ENCODE peak calls at places on chromosomes 11 and 22, in seven cellular contexts. One of them, this sample, is unnamed.

GRCh38 chr22:46592390-46592872 is 27.8 kb upstream of the GRAMD4 start:
- DNase-seq in adipocyte: no peak
- DNase-seq in testis: no peak
- DNase-seq in activated naive CD8-positive, alpha-beta T cell treated with anti-CD3 and anti-CD28 coated beads, Interleukin-2, amount 50 U/mL, for 24 hours: peak
- DNase-seq in fibroblast of lung: peak
- DNase-seq in cardiac fibroblast: peak
- DNase-seq in NCI-H1417: no peak
- DNase-seq in this sample: no peak

GRCh38 chr11:110525883-110526282 is 96.1 kb downstream of the FDX1 start:
- DNase-seq in adipocyte: peak
- DNase-seq in testis: peak
- DNase-seq in activated naive CD8-positive, alpha-beta T cell treated with anti-CD3 and anti-CD28 coated beads, Interleukin-2, amount 50 U/mL, for 24 hours: no peak
- DNase-seq in fibroblast of lung: peak
- DNase-seq in cardiac fibroblast: peak
- DNase-seq in NCI-H1417: peak
- DNase-seq in this sample: no peak

GRCh38 chr11:13462311-13462927 is 603 bp downstream of the BTBD10 start:
- DNase-seq in adipocyte: peak
- DNase-seq in testis: peak
- DNase-seq in activated naive CD8-positive, alpha-beta T cell treated with anti-CD3 and anti-CD28 coated beads, Interleukin-2, amount 50 U/mL, for 24 hours: peak
- DNase-seq in fibroblast of lung: peak
- DNase-seq in cardiac fibroblast: peak
- DNase-seq in NCI-H1417: peak
- DNase-seq in this sample: peak

GRCh38 chr11:95891423-95892177 is 32.3 kb downstream of the MTMR2 start:
- DNase-seq in adipocyte: no peak
- DNase-seq in testis: no peak
- DNase-seq in activated naive CD8-positive, alpha-beta T cell treated with anti-CD3 and anti-CD28 coated beads, Interleukin-2, amount 50 U/mL, for 24 hours: no peak
- DNase-seq in fibroblast of lung: peak
- DNase-seq in cardiac fibroblast: peak
- DNase-seq in NCI-H1417: peak
- DNase-seq in this sample: no peak

GRCh38 chr22:39960791-39961746 is 872 bp downstream of the TMA7B start:
- DNase-seq in adipocyte: peak
- DNase-seq in testis: no peak
- DNase-seq in activated naive CD8-positive, alpha-beta T cell treated with anti-CD3 and anti-CD28 coated beads, Interleukin-2, amount 50 U/mL, for 24 hours: peak
- DNase-seq in fibroblast of lung: peak
- DNase-seq in cardiac fibroblast: peak
- DNase-seq in NCI-H1417: no peak
- DNase-seq in this sample: peak

GRCh38 chr11:12430351-12430750 is 53.0 kb downstream of the PARVA start:
- DNase-seq in adipocyte: peak
- DNase-seq in testis: no peak
- DNase-seq in activated naive CD8-positive, alpha-beta T cell treated with anti-CD3 and anti-CD28 coated beads, Interleukin-2, amount 50 U/mL, for 24 hours: no peak
- DNase-seq in fibroblast of lung: peak
- DNase-seq in cardiac fibroblast: peak
- DNase-seq in NCI-H1417: no peak
- DNase-seq in this sample: no peak

GRCh38 chr11:128552783-128553661 is 34.3 kb downstream of the ETS1 start:
- DNase-seq in adipocyte: peak
- DNase-seq in testis: no peak
- DNase-seq in activated naive CD8-positive, alpha-beta T cell treated with anti-CD3 and anti-CD28 coated beads, Interleukin-2, amount 50 U/mL, for 24 hours: peak
- DNase-seq in fibroblast of lung: peak
- DNase-seq in cardiac fibroblast: peak
- DNase-seq in NCI-H1417: no peak
- DNase-seq in this sample: no peak

GRCh38 chr22:45216133-45217003 is 24.3 kb downstream of the KIAA0930 start:
- DNase-seq in adipocyte: no peak
- DNase-seq in testis: no peak
- DNase-seq in activated naive CD8-positive, alpha-beta T cell treated with anti-CD3 and anti-CD28 coated beads, Interleukin-2, amount 50 U/mL, for 24 hours: no peak
- DNase-seq in fibroblast of lung: peak
- DNase-seq in cardiac fibroblast: peak
- DNase-seq in NCI-H1417: no peak
- DNase-seq in this sample: no peak

GRCh38 chr11:88104408-88104807 is 70.8 kb downstream of the RAB38 start:
- DNase-seq in adipocyte: no peak
- DNase-seq in testis: no peak
- DNase-seq in activated naive CD8-positive, alpha-beta T cell treated with anti-CD3 and anti-CD28 coated beads, Interleukin-2, amount 50 U/mL, for 24 hours: no peak
- DNase-seq in fibroblast of lung: no peak
- DNase-seq in cardiac fibroblast: no peak
- DNase-seq in NCI-H1417: no peak
- DNase-seq in this sample: no peak

GRCh38 chr22:20239063-20239950 is 28.8 kb downstream of the RTN4R start:
- DNase-seq in adipocyte: peak
- DNase-seq in testis: no peak
- DNase-seq in activated naive CD8-positive, alpha-beta T cell treated with anti-CD3 and anti-CD28 coated beads, Interleukin-2, amount 50 U/mL, for 24 hours: peak
- DNase-seq in fibroblast of lung: peak
- DNase-seq in cardiac fibroblast: peak
- DNase-seq in NCI-H1417: peak
- DNase-seq in this sample: no peak

GRCh38 chr11:79198898-79199250 is 242.0 kb downstream of the TENM4 start:
- DNase-seq in adipocyte: no peak
- DNase-seq in testis: no peak
- DNase-seq in activated naive CD8-positive, alpha-beta T cell treated with anti-CD3 and anti-CD28 coated beads, Interleukin-2, amount 50 U/mL, for 24 hours: no peak
- DNase-seq in fibroblast of lung: peak
- DNase-seq in cardiac fibroblast: peak
- DNase-seq in NCI-H1417: no peak
- DNase-seq in this sample: no peak

GRCh38 chr11:96263361-96263763 is 79.6 kb downstream of the MAML2 start:
- DNase-seq in adipocyte: peak
- DNase-seq in testis: no peak
- DNase-seq in activated naive CD8-positive, alpha-beta T cell treated with anti-CD3 and anti-CD28 coated beads, Interleukin-2, amount 50 U/mL, for 24 hours: no peak
- DNase-seq in fibroblast of lung: peak
- DNase-seq in cardiac fibroblast: peak
- DNase-seq in NCI-H1417: no peak
- DNase-seq in this sample: no peak

GRCh38 chr11:69546735-69547370 is 65.4 kb downstream of the LINC01488 start:
- DNase-seq in adipocyte: no peak
- DNase-seq in testis: no peak
- DNase-seq in activated naive CD8-positive, alpha-beta T cell treated with anti-CD3 and anti-CD28 coated beads, Interleukin-2, amount 50 U/mL, for 24 hours: peak
- DNase-seq in fibroblast of lung: no peak
- DNase-seq in cardiac fibroblast: no peak
- DNase-seq in NCI-H1417: no peak
- DNase-seq in this sample: no peak

GRCh38 chr11:127345819-127346459 is 345.4 kb upstream of the KIRREL3 start:
- DNase-seq in adipocyte: peak
- DNase-seq in testis: peak
- DNase-seq in activated naive CD8-positive, alpha-beta T cell treated with anti-CD3 and anti-CD28 coated beads, Interleukin-2, amount 50 U/mL, for 24 hours: peak
- DNase-seq in fibroblast of lung: peak
- DNase-seq in cardiac fibroblast: peak
- DNase-seq in NCI-H1417: peak
- DNase-seq in this sample: no peak

GRCh38 chr22:43210631-43211515 is 23.9 kb upstream of the TTLL12 start:
- DNase-seq in adipocyte: no peak
- DNase-seq in testis: no peak
- DNase-seq in activated naive CD8-positive, alpha-beta T cell treated with anti-CD3 and anti-CD28 coated beads, Interleukin-2, amount 50 U/mL, for 24 hours: no peak
- DNase-seq in fibroblast of lung: no peak
- DNase-seq in cardiac fibroblast: no peak
- DNase-seq in NCI-H1417: no peak
- DNase-seq in this sample: no peak

GRCh38 chr11:70536051-70536877 is 137.9 kb downstream of the CTTN start:
- DNase-seq in adipocyte: no peak
- DNase-seq in testis: no peak
- DNase-seq in activated naive CD8-positive, alpha-beta T cell treated with anti-CD3 and anti-CD28 coated beads, Interleukin-2, amount 50 U/mL, for 24 hours: no peak
- DNase-seq in fibroblast of lung: no peak
- DNase-seq in cardiac fibroblast: no peak
- DNase-seq in NCI-H1417: no peak
- DNase-seq in this sample: no peak

GRCh38 chr22:49106136-49106930 is 721.3 kb downstream of the BRD1 start:
- DNase-seq in adipocyte: no peak
- DNase-seq in testis: no peak
- DNase-seq in activated naive CD8-positive, alpha-beta T cell treated with anti-CD3 and anti-CD28 coated beads, Interleukin-2, amount 50 U/mL, for 24 hours: no peak
- DNase-seq in fibroblast of lung: no peak
- DNase-seq in cardiac fibroblast: no peak
- DNase-seq in NCI-H1417: no peak
- DNase-seq in this sample: peak

GRCh38 chr11:114447892-114448291 is 8.6 kb downstream of the REXO2 start:
- DNase-seq in adipocyte: peak
- DNase-seq in testis: no peak
- DNase-seq in activated naive CD8-positive, alpha-beta T cell treated with anti-CD3 and anti-CD28 coated beads, Interleukin-2, amount 50 U/mL, for 24 hours: no peak
- DNase-seq in fibroblast of lung: peak
- DNase-seq in cardiac fibroblast: peak
- DNase-seq in NCI-H1417: no peak
- DNase-seq in this sample: no peak

GRCh38 chr11:100663583-100663982 is 23.5 kb upstream of the ARHGAP42 start:
- DNase-seq in adipocyte: no peak
- DNase-seq in testis: no peak
- DNase-seq in activated naive CD8-positive, alpha-beta T cell treated with anti-CD3 and anti-CD28 coated beads, Interleukin-2, amount 50 U/mL, for 24 hours: no peak
- DNase-seq in fibroblast of lung: no peak
- DNase-seq in cardiac fibroblast: no peak
- DNase-seq in NCI-H1417: no peak
- DNase-seq in this sample: no peak

This sample was measured in ascending aorta.